ENCODE peak calls at places on chromosome 22, in nine cellular contexts. D is stimulated activated CD4-positive, alpha-beta T cell treated with anti-CD3 and anti-CD28 coated beads, Interleukin-15, amount 100 ng/mL, for 48 hours; G is nephron progenitor cell; F is NCI-H1417; C is CD4-positive, alpha-beta T cell; B is CD4-positive, alpha-beta memory T cell; Q is HS-5; E is endothelial cell; R is DMS153. X is an unnamed sample.

GRCh38 chr22:46150615-46151423 is 493 bp downstream of the PPARA start:
- DNase-seq in D (no peak), G (peak), F (no peak), C (peak), B (peak), Q (no peak), E (peak), R (no peak), X (peak)

GRCh38 chr22:20422965-20423635 is 14.5 kb downstream of the SCARF2 start:
- DNase-seq in D (no peak), G (no peak), F (no peak), C (no peak), B (no peak), Q (no peak), E (no peak), R (no peak), X (no peak)

GRCh38 chr22:30602049-30602448 is 4.9 kb upstream of the TCN2 start:
- DNase-seq in D (no peak), G (no peak), F (no peak), C (no peak), B (peak), Q (no peak), E (no peak), R (no peak), X (peak)

GRCh38 chr22:49659924-49660315 is 167.8 kb downstream of the BRD1 start:
- DNase-seq in D (no peak), G (no peak), F (no peak), C (no peak), B (no peak), Q (no peak), E (no peak), R (no peak), X (no peak)

GRCh38 chr22:49936018-49936972 is 17.9 kb downstream of the CRELD2 start:
- DNase-seq in D (peak), G (peak), F (no peak), C (peak), B (peak), Q (peak), E (peak), R (peak), X (peak)

GRCh38 chr22:37281195-37281594 is 1.1 kb upstream of the CYTH4 start:
- DNase-seq in D (no peak), G (no peak), F (no peak), C (no peak), B (no peak), Q (no peak), E (no peak), R (no peak), X (no peak)

GRCh38 chr22:33476716-33477115 is 418.5 kb upstream of the SYN3 start:
- DNase-seq in D (no peak), G (no peak), F (no peak), C (no peak), B (no peak), Q (no peak), E (no peak), R (no peak), X (no peak)

GRCh38 chr22:38873469-38874411 is 1.7 kb upstream of the CBX6 start:
- DNase-seq in D (peak), G (no peak), F (peak), C (no peak), B (peak), Q (no peak), E (no peak), R (peak), X (peak)

GRCh38 chr22:20808844-20809243 is 34.9 kb downstream of the SERPIND1 start:
- DNase-seq in D (no peak), G (no peak), F (no peak), C (no peak), B (no peak), Q (no peak), E (no peak), R (no peak), X (no peak)

GRCh38 chr22:46881373-46882118 is 119.1 kb downstream of the TBC1D22A start:
- DNase-seq in D (no peak), G (no peak), F (no peak), C (no peak), B (no peak), Q (peak), E (no peak), R (no peak), X (no peak)

GRCh38 chr22:44399196-44399837 is 86.6 kb upstream of the SHISAL1 start:
- DNase-seq in D (no peak), G (no peak), F (no peak), C (no peak), B (no peak), Q (no peak), E (no peak), R (no peak), X (no peak)

GRCh38 chr22:23230348-23231068 is 50.2 kb downstream of the BCR start:
- DNase-seq in D (no peak), G (no peak), F (no peak), C (no peak), B (no peak), Q (no peak), E (no peak), R (peak), X (no peak)

GRCh38 chr22:50259302-50259701 is 2.2 kb downstream of the MAPK12 start:
- DNase-seq in D (no peak), G (no peak), F (no peak), C (no peak), B (no peak), Q (no peak), E (no peak), R (no peak), X (no peak)

GRCh38 chr22:46734830-46735453 is 3.1 kb downstream of the CERK start:
- DNase-seq in D (peak), G (no peak), F (no peak), C (peak), B (peak), Q (no peak), E (no peak), R (peak), X (peak)